ENCODE peak calls at places on chromosomes 6 and 20, in nine cellular contexts. Q is fibroblast of pulmonary artery; F is kidney epithelial cell; W is CD8-positive, alpha-beta memory T cell; I is AG09309; S is HCT116; N is GM23248; T is psoas muscle; M is naive thymus-derived CD4-positive, alpha-beta T cell. P is an unnamed sample.

GRCh38 chr6:170292111-170292777 is 1.4 kb upstream of the DLL1 start:
- DNase-seq in Q (no peak), F (no peak), W (no peak), I (no peak), S (no peak), N (peak), T (no peak), M (no peak), P (no peak)

GRCh38 chr20:4017051-4017702 is 1.8 kb upstream of the RNF24 start:
- DNase-seq in Q (no peak), F (no peak), W (no peak), I (no peak), S (no peak), N (no peak), T (no peak), M (no peak), P (no peak)

GRCh38 chr20:30610044-30610693 is 647.3 kb upstream of the DEFB115 start:
- DNase-seq in Q (no peak), F (no peak), W (no peak), I (no peak), S (no peak), N (no peak), T (no peak), M (no peak), P (no peak)

GRCh38 chr6:149373511-149373910 is 26.6 kb upstream of the SUMO4 start:
- DNase-seq in Q (no peak), F (no peak), W (no peak), I (no peak), S (no peak), N (no peak), T (no peak), M (no peak), P (no peak)

GRCh38 chr6:153814136-153814535 is 224.9 kb upstream of the OPRM1 start:
- DNase-seq in Q (no peak), F (no peak), W (no peak), I (no peak), S (no peak), N (no peak), T (no peak), M (no peak), P (no peak)

GRCh38 chr6:137706065-137706422 is 161.0 kb upstream of the TNFAIP3 start:
- DNase-seq in Q (no peak), F (no peak), W (no peak), I (no peak), S (no peak), N (no peak), T (no peak), M (no peak), P (no peak)

GRCh38 chr6:74534485-74535211 is 671.2 kb downstream of the COL12A1 start:
- DNase-seq in Q (peak), F (no peak), W (no peak), I (peak), S (peak), N (peak), T (no peak), M (no peak), P (no peak)

GRCh38 chr20:56247954-56248782 is at the start of gene MC3R:
- DNase-seq in Q (peak), F (peak), W (no peak), I (peak), S (peak), N (peak), T (no peak), M (peak), P (no peak)

GRCh38 chr6:26027491-26028211 is 59.6 kb upstream of the HFE start:
- DNase-seq in Q (no peak), F (no peak), W (no peak), I (no peak), S (no peak), N (no peak), T (no peak), M (no peak), P (no peak)

GRCh38 chr6:82893889-82894652 is 171.6 kb downstream of the UBE3D start:
- DNase-seq in Q (no peak), F (no peak), W (no peak), I (no peak), S (no peak), N (no peak), T (no peak), M (no peak), P (no peak)

GRCh38 chr6:69894578-69895347 is 28.4 kb downstream of the COL19A1 start:
- DNase-seq in Q (peak), F (peak), W (no peak), I (peak), S (no peak), N (peak), T (no peak), M (no peak), P (no peak)

GRCh38 chr6:14585689-14586088 is 468.1 kb downstream of the CD83 start:
- DNase-seq in Q (no peak), F (no peak), W (no peak), I (no peak), S (no peak), N (no peak), T (no peak), M (no peak), P (no peak)

GRCh38 chr6:45445749-45446454 is 68.2 kb upstream of the SUPT3H start:
- DNase-seq in Q (peak), F (peak), W (no peak), I (peak), S (peak), N (peak), T (peak), M (no peak), P (peak)

GRCh38 chr6:75431379-75431778 is 62.2 kb downstream of the FILIP1 start:
- DNase-seq in Q (no peak), F (peak), W (no peak), I (no peak), S (no peak), N (peak), T (peak), M (no peak), P (no peak)

GRCh38 chr6:30821862-30822784 is 62.2 kb upstream of the DDR1 start:
- DNase-seq in Q (peak), F (no peak), W (no peak), I (no peak), S (no peak), N (peak), T (no peak), M (no peak), P (no peak)

GRCh38 chr6:134424131-134424794 is 106.4 kb upstream of the SGK1 start:
- DNase-seq in Q (peak), F (no peak), W (no peak), I (no peak), S (no peak), N (peak), T (no peak), M (no peak), P (no peak)

GRCh38 chr6:101779051-101779844 is 385.7 kb downstream of the GRIK2 start:
- DNase-seq in Q (peak), F (peak), W (no peak), I (no peak), S (no peak), N (peak), T (no peak), M (no peak), P (no peak)

GRCh38 chr6:71012871-71013456 is 56.1 kb upstream of the B3GAT2 start:
- DNase-seq in Q (peak), F (peak), W (no peak), I (peak), S (peak), N (peak), T (no peak), M (peak), P (peak)

GRCh38 chr6:84052204-84052882 is 18.8 kb downstream of the MRAP2 start:
- DNase-seq in Q (peak), F (no peak), W (no peak), I (peak), S (no peak), N (peak), T (peak), M (no peak), P (no peak)
- H3K4me3 ChIP-seq in Q (no peak), F (no peak), W (no peak), I (peak), S (no peak), N (peak), T (no peak), M (no peak), P (no peak)

DNA sequence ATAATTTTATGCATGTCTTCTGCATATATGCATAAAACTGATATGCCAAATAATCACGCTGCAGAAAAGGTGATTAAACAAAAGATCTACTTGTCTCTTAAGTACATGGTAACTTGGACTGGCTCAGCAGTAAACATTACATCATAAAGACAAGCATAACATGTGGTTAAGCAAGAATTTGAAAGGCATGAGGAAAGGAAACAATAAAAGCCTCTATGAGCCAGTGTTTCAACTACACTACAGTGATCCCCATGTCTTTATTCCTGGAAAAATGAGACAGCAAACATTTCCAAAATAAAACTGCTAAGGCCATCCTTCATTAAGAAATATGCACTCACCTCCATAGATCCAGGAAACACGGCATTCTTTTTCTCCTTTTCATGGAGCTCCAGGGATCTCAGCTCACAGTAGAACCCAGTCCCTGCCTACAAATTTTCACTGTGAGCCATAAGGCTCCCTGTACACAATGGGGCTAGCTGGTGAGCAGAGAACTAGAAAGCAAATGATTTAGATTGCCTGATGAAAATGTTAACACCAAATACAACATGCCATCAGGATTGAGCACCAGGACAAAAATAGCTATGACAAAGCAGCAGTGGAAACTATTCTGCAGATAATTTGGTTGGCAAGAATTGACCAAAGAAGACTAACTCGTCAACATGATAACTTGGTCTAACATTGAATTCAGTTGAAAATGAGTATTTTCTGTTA is 156.1 kb downstream of the COL21A1 start:
- DNase-seq in Q (peak), F (peak), W (no peak), I (peak), S (peak), N (peak), T (no peak), M (no peak), P (peak)
- H3K4me3 ChIP-seq in Q (no peak), F (no peak), W (no peak), I (no peak), S (no peak), N (peak), T (no peak), M (no peak), P (no peak)

GRCh38 chr6:141326925-141327324 is 805.8 kb upstream of the GJE1 start:
- DNase-seq in Q (no peak), F (no peak), W (no peak), I (no peak), S (no peak), N (no peak), T (no peak), M (no peak), P (no peak)
- H3K4me3 ChIP-seq in Q (peak), F (no peak), W (peak), I (peak), S (peak), N (peak), T (peak), M (no peak), P (no peak)

GRCh38 chr6:125210667-125211066 is 57.1 kb downstream of the TPD52L1 start:
- DNase-seq in Q (no peak), F (no peak), W (no peak), I (no peak), S (no peak), N (no peak), T (no peak), M (no peak), P (no peak)
- H3K4me3 ChIP-seq in Q (no peak), F (no peak), W (no peak), I (no peak), S (no peak), N (no peak), T (no peak), M (no peak), P (no peak)

GRCh38 chr6:10384333-10384718 is 30.5 kb downstream of the TFAP2A start:
- DNase-seq in Q (no peak), F (no peak), W (no peak), I (no peak), S (no peak), N (no peak), T (no peak), M (no peak), P (no peak)
- H3K4me3 ChIP-seq in Q (no peak), F (no peak), W (no peak), I (no peak), S (no peak), N (no peak), T (no peak), M (no peak), P (no peak)

GRCh38 chr6:144152334-144152900 is 2.1 kb downstream of the STX11 start:
- DNase-seq in Q (no peak), F (no peak), W (no peak), I (no peak), S (no peak), N (no peak), T (no peak), M (no peak), P (no peak)

GRCh38 chr6:144155529-144155928 is 5.2 kb downstream of the STX11 start:
- DNase-seq in Q (no peak), F (no peak), W (no peak), I (no peak), S (no peak), N (no peak), T (no peak), M (no peak), P (no peak)

GRCh38 chr6:144151010-144151727 is 852 bp downstream of the STX11 start:
- DNase-seq in Q (peak), F (no peak), W (peak), I (no peak), S (no peak), N (peak), T (no peak), M (peak), P (no peak)

GRCh38 chr6:144153971-144154370 is 3.7 kb downstream of the STX11 start:
- DNase-seq in Q (no peak), F (no peak), W (no peak), I (no peak), S (no peak), N (no peak), T (no peak), M (no peak), P (no peak)

DNA sequence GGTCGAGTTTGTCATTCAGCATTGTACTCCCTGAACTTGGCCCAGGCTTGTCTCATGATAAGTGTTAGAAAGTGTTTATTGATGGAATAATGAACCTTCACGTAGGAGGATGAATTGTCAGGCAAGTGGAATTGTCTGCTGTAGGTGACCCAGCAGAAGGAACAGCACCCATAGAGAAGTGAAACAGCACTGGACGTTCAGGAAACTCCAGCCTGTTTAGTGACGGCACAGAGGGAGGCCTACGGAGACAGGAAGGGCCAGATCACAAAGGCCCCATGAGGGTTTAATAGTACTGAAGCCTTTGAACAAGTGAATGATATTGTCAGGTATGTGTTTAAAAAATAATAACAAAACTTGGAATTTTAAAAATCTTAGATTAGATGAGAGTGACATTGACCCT is 2.9 kb downstream of the STX11 start:
- DNase-seq in Q (no peak), F (no peak), W (no peak), I (no peak), S (no peak), N (no peak), T (no peak), M (no peak), P (no peak)
- H3K4me3 ChIP-seq in Q (no peak), F (no peak), W (no peak), I (no peak), S (no peak), N (no peak), T (no peak), M (no peak), P (no peak)

GRCh38 chr6:111090766-111091165 is 3.5 kb downstream of the SLC16A10 start:
- DNase-seq in Q (no peak), F (no peak), W (no peak), I (no peak), S (no peak), N (no peak), T (no peak), M (no peak), P (no peak)

GRCh38 chr6:111087871-111088667 is 766 bp downstream of the SLC16A10 start:
- DNase-seq in Q (no peak), F (no peak), W (peak), I (no peak), S (peak), N (peak), T (no peak), M (peak), P (no peak)

GRCh38 chr6:111087106-111087835 is at the start of gene SLC16A10:
- DNase-seq in Q (peak), F (no peak), W (peak), I (no peak), S (peak), N (peak), T (peak), M (peak), P (no peak)

GRCh38 chr6:111086685-111087084 is 618 bp upstream of the SLC16A10 start:
- DNase-seq in Q (no peak), F (no peak), W (no peak), I (no peak), S (no peak), N (no peak), T (no peak), M (no peak), P (no peak)

DNA sequence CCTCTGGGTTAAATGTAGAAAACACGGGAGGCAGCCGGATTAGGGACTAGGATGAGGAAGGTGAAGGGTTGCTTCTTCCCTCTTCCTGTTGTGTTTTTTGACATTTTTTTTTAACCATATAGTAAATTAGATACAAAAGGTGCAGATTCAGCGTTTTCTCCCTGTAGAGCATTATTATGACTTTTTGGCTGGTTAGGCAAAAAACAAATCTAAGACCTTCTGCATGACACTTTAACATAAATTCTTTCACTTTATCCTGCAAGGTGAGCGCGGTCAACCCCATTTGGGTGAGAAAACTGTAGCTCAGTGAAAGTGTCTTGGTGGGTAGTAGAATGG is 1.3 kb downstream of the SLC16A10 start:
- DNase-seq in Q (no peak), F (no peak), W (no peak), I (no peak), S (no peak), N (no peak), T (no peak), M (no peak), P (no peak)
- H3K4me3 ChIP-seq in Q (no peak), F (peak), W (peak), I (no peak), S (peak), N (no peak), T (peak), M (peak), P (peak)